ENCODE peak calls at places on chromosome 1, in four cellular contexts. X, B, V and I are unnamed samples.

GRCh38 chr1:85582687-85583354 is 2.3 kb downstream of the CCN1 start:
- DNase-seq in X (no peak), B (no peak), V (peak), I (no peak)

GRCh38 chr1:207129053-207129452 is 25.0 kb downstream of the C4BPA start:
- DNase-seq in X (no peak), B (no peak), V (no peak), I (no peak)

GRCh38 chr1:220271706-220272046 is 577 bp downstream of the RAB3GAP2 start:
- DNase-seq in X (no peak), B (no peak), V (peak), I (no peak)

GRCh38 chr1:228998179-228998578 is 262.9 kb downstream of the RHOU start:
- DNase-seq in X (no peak), B (no peak), V (no peak), I (no peak)

GRCh38 chr1:45488978-45489377 is 2.0 kb downstream of the TESK2 start:
- DNase-seq in X (no peak), B (no peak), V (no peak), I (no peak)

GRCh38 chr1:22832414-22832786 is 121.8 kb downstream of the EPHB2 start:
- DNase-seq in X (no peak), B (no peak), V (peak), I (no peak)

GRCh38 chr1:109167114-109167513 is 46.6 kb upstream of the SARS1 start:
- DNase-seq in X (no peak), B (no peak), V (no peak), I (no peak)

GRCh38 chr1:159913451-159914192 is 11.7 kb downstream of the TAGLN2 start:
- DNase-seq in X (no peak), B (no peak), V (no peak), I (no peak)

GRCh38 chr1:94602312-94602711 is 60.8 kb upstream of the F3 start:
- DNase-seq in X (no peak), B (no peak), V (peak), I (no peak)